ENCODE peak calls at places on chromosomes 12 and 14, in four cellular contexts. K is IMR-90, U is A549, E is K562. O is an unnamed sample.

GRCh38 chr12:125057708-125058107 is 7.5 kb upstream of the AACS start:
- DNase-seq in K (no peak), U (no peak), E (no peak), O (no peak)

GRCh38 chr12:57210926-57211700 is 5.5 kb upstream of the NXPH4 start:
- DNase-seq in K (no peak), U (no peak), E (no peak), O (no peak)

GRCh38 chr12:120225852-120226640 is 25.1 kb upstream of the RPLP0 start:
- DNase-seq in K (no peak), U (no peak), E (peak; percentile 53), O (no peak)

GRCh38 chr14:35789651-35790050 is 19.4 kb downstream of the RALGAPA1 start:
- DNase-seq in K (peak; percentile 68), U (no peak), E (no peak), O (no peak)

GRCh38 chr14:30849354-30849753 is 25.0 kb upstream of the COCH start:
- DNase-seq in K (no peak), U (no peak), E (no peak), O (no peak)

GRCh38 chr12:95173392-95174251 is 43.6 kb downstream of the FGD6 start:
- DNase-seq in K (peak; percentile 91), U (peak; percentile 70), E (peak; percentile 16), O (peak; percentile 53)

GRCh38 chr12:12534975-12535374 is 27.7 kb downstream of the DUSP16 start:
- DNase-seq in K (no peak), U (no peak), E (no peak), O (no peak)

GRCh38 chr14:104689620-104690265 is 325 bp downstream of the INF2 start:
- DNase-seq in K (no peak), U (no peak), E (peak; percentile 60), O (peak; percentile 81)

GRCh38 chr12:32603858-32604257 is 75.2 kb upstream of the DNM1L start:
- DNase-seq in K (peak; percentile 51), U (no peak), E (no peak), O (no peak)

GRCh38 chr14:92302481-92302880 is 20.5 kb upstream of the SLC24A4 start:
- DNase-seq in K (no peak), U (no peak), E (no peak), O (no peak)

GRCh38 chr12:48814313-48815280 is 3.7 kb upstream of the CACNB3 start:
- DNase-seq in K (peak; percentile 75), U (peak; percentile 87), E (peak; percentile 96), O (peak; percentile 96)

GRCh38 chr14:93090826-93091583 is 24.7 kb downstream of the ITPK1 start:
- DNase-seq in K (no peak), U (no peak), E (no peak), O (peak; percentile 92)

GRCh38 chr12:74903522-74903921 is 306.1 kb downstream of the KCNC2 start:
- DNase-seq in K (no peak), U (no peak), E (no peak), O (no peak)

GRCh38 chr14:99561827-99562226 is 42.2 kb downstream of the CCDC85C start:
- DNase-seq in K (no peak), U (no peak), E (no peak), O (no peak)

GRCh38 chr14:24064091-24064795 is 7.1 kb upstream of the CPNE6 start:
- DNase-seq in K (no peak), U (no peak), E (no peak), O (peak; percentile 17)

GRCh38 chr14:51704465-51705050 is 52.8 kb downstream of the FRMD6 start:
- DNase-seq in K (no peak), U (no peak), E (no peak), O (no peak)

GRCh38 chr12:4857472-4858291 is 52.0 kb upstream of the KCNA1 start:
- DNase-seq in K (peak; percentile 63), U (peak; percentile 63), E (peak; percentile 54), O (peak; percentile 70)

GRCh38 chr14:106044949-106045596 is 518.7 kb downstream of the TMEM121 start:
- DNase-seq in K (no peak), U (peak; percentile 19), E (peak; percentile 31), O (peak; percentile 35)

GRCh38 chr14:77554207-77554606 is 55.6 kb upstream of the ISM2 start:
- DNase-seq in K (no peak), U (no peak), E (no peak), O (no peak)

GRCh38 chr12:6358886-6359285 is 16.5 kb downstream of the SCNN1A start:
- DNase-seq in K (no peak), U (no peak), E (no peak), O (no peak)

GRCh38 chr14:99531221-99532096 is 50.2 kb downstream of the CCNK start:
- DNase-seq in K (peak; percentile 81), U (no peak), E (no peak), O (no peak)

GRCh38 chr12:13744566-13744965 is 236.8 kb downstream of the GRIN2B start:
- DNase-seq in K (no peak), U (no peak), E (no peak), O (no peak)

GRCh38 chr12:57521475-57522018 is 1.1 kb upstream of the MBD6 start:
- DNase-seq in K (peak; percentile 61), U (no peak), E (no peak), O (no peak)

GRCh38 chr12:49092086-49092815 is 2.4 kb downstream of the DHH start:
- DNase-seq in K (peak; percentile 30), U (peak; percentile 82), E (peak; percentile 93), O (peak; percentile 77)

GRCh38 chr12:89768586-89769482 is 60.2 kb upstream of the ATP2B1 start:
- DNase-seq in K (peak; percentile 98), U (peak; percentile 18), E (peak; percentile 10), O (no peak)

GRCh38 chr14:77058785-77059184 is 30.3 kb upstream of the IRF2BPL start:
- DNase-seq in K (no peak), U (no peak), E (no peak), O (no peak)

GRCh38 chr14:37594238-37594915 is 672 bp downstream of the FOXA1 start:
- DNase-seq in K (peak; percentile 80), U (peak; percentile 75), E (peak; percentile 52), O (peak; percentile 53)

GRCh38 chr12:81835783-81836182 is 76.6 kb upstream of the PPFIA2 start:
- DNase-seq in K (no peak), U (no peak), E (no peak), O (no peak)

GRCh38 chr14:65151329-65152010 is 49.2 kb upstream of the MAX start:
- DNase-seq in K (no peak), U (no peak), E (no peak), O (no peak)

GRCh38 chr12:34397591-34398365 is 375.5 kb downstream of the ALG10 start:
- DNase-seq in K (no peak), U (no peak), E (peak; percentile 1), O (peak; percentile 0)

DNA sequence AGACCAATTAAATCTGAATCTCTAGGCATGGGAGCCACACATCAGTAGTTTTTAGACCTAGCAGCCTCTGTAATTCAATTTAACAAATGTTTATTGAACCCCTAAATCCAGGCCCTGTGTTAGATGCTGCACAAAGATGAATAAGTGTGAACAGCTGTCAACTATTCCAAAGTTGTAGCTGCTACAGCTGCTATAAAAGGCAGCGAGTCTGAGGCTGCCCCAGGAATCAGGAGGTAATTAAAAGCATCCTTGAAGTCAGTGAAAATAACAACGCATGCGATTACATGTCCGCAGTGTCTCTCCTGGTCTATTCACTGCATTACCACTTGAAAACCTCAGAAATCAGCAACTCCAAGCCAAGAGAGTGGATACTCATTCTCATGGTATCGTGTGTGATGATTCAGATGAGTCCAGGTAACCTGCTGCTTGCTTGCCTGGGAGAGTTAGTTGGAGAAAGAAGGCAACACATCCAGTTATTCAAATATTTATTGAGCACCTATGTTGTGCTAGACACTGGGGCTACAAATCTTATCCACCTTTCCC is 34.9 kb upstream of the DDHD1 start:
- DNase-seq in K (no peak), U (no peak), E (no peak), O (no peak)
- TF ChIP-seq RCOR1 in K (no peak), U (no peak), E (no peak), O (no peak)

DNA sequence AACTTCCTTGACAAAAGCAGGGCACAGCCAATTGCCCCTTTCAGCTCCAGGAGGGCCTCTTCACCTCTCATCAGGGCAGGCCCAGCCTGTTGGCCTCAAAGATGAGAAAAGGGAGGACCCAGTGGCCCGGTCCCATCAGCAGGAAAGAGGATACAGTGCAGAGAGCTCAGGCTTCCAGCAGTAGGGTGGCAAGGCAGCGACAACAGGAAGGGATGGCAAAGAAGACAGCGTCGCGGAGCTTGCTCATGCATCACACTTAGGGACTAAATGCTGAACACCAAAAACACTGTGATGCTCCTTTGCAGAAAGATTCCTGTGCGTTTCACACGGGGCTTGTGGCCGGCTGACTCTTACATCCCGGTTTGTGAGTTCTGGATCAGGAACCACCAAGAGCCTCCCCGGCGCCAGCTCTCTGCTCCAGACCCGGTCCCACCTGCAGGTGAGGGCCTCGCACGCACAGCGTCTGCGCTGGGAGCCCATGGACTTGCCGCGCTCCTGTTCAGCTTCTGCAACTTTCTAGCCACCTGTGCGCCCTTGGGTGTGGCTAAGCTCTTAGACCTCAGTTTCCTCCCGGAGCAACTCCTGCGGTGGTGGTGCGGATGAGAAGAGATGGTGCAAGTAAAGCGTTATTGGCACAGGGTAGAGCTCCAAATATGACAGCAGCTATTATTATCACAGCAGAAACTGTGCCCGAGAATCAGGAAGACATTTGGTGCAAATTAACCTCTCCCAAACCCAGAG is 15.3 kb upstream of the BCL7A start:
- DNase-seq in K (no peak), U (no peak), E (no peak), O (no peak)
- TF ChIP-seq RCOR1 in K (no peak), U (no peak), E (no peak), O (no peak)

GRCh38 chr12:10153271-10154144 is 18.4 kb downstream of the OLR1 start:
- DNase-seq in K (peak; percentile 63), U (peak; percentile 55), E (peak; percentile 32), O (peak; percentile 64)
- TF ChIP-seq RCOR1 in K (no peak), U (no peak), E (no peak), O (no peak)

DNA sequence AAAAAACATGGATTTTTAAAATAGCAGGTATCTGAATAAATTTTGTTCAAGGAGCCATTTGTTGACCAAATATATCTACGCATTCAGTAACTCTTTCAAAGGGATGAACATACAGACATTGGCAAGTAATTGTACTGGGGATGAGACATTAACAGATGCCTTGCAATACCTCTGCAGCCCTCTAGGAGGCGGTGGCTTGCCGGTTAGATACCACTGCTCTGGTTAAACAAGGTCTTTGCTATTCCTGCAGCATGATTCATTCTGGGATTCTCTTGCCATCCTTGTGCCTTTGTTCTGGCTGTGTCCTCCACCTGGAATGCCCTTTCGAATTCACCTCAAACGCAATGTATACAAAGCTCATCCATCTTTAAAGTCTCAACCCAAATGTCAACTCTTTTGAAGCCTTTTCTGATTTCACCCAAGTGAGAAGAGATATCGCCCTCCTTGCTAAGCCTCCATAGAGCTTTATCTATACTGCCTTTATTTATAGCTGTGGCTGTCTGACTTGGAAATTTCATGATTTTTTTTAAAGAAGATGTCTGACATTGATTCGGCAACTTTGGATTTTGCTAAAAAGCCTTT is 131.0 kb upstream of the SRRM4 start:
- DNase-seq in K (no peak), U (peak; percentile 5), E (peak; percentile 74), O (peak; percentile 16)
- TF ChIP-seq RCOR1 in K (no peak), U (no peak), E (no peak), O (no peak)

DNA sequence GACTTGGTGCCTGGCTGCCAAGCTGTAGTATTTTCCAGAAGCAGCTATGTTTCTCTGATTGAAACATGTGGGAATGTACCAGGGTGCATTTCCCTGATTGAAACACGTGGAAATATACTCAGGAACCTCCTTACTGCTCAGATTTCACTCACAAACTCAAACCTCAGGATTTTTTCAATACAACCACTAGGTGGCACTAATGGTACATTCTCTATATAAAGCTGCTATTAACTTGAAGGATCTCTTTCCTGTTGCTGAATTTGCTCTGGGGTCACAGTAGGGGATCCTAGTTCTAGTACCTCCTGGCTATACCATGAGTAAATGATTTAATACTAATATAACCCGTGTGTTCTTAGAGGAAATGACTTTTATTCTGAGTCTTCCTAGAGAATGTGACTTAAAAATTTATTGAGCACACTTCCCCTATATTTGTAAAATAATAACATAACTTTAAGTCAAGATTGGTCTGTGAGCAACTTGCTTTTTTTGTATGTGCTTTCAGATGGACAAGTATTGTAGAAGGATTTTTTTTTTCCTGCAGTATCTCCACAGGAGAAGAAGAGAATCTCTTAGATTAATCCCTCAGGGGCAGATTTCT is 173.8 kb upstream of the MIS18BP1 start:
- DNase-seq in K (peak; percentile 34), U (peak; percentile 11), E (peak; percentile 34), O (peak; percentile 10)
- TF ChIP-seq RCOR1 in K (no peak), U (no peak), E (no peak), O (no peak)